ENCODE peak calls at places on chromosomes 5 and 9, in eight cellular contexts. B is PC-9, A is upper lobe of right lung, H is GM23338, I is tibial artery, J is cardiac fibroblast, Y is left ventricle myocardium inferior, N is GM10248. S is an unnamed sample.

GRCh38 chr5:27315541-27316282 is 277.3 kb upstream of the CDH9 start:
- DNase-seq in B (no peak), A (no peak), H (peak; percentile 30), I (no peak), J (peak; percentile 73), Y (no peak), N (no peak), S (peak; percentile 80)

GRCh38 chr9:7491641-7492040 is 307.9 kb downstream of the DMAC1 start:
- DNase-seq in B (no peak), A (no peak), H (no peak), I (no peak), J (no peak), Y (no peak), N (no peak), S (no peak)

GRCh38 chr9:94014066-94014654 is 59.0 kb upstream of the BARX1 start:
- DNase-seq in B (no peak), A (no peak), H (peak; percentile 76), I (no peak), J (peak; percentile 76), Y (no peak), N (peak; percentile 37), S (peak; percentile 63)

GRCh38 chr9:8717146-8717545 is 917.6 kb upstream of the DMAC1 start:
- DNase-seq in B (no peak), A (no peak), H (no peak), I (no peak), J (peak; percentile 8), Y (no peak), N (no peak), S (peak; percentile 54)

GRCh38 chr5:126481243-126481642 is 58.0 kb downstream of the GRAMD2B start:
- DNase-seq in B (no peak), A (no peak), H (no peak), I (no peak), J (peak; percentile 17), Y (no peak), N (no peak), S (peak; percentile 17)

GRCh38 chr5:164345173-164345572 is 839.8 kb downstream of the MAT2B start:
- DNase-seq in B (no peak), A (no peak), H (no peak), I (no peak), J (peak; percentile 56), Y (peak; percentile 70), N (no peak), S (peak; percentile 49)

GRCh38 chr5:16776611-16777251 is 159.4 kb downstream of the MYO10 start:
- DNase-seq in B (no peak), A (no peak), H (peak; percentile 79), I (no peak), J (peak; percentile 34), Y (no peak), N (no peak), S (peak; percentile 18)

GRCh38 chr5:142816577-142816976 is 46.4 kb downstream of the ARHGAP26 start:
- DNase-seq in B (peak; percentile 45), A (peak; percentile 79), H (no peak), I (peak; percentile 76), J (peak; percentile 47), Y (peak; percentile 68), N (no peak), S (peak; percentile 72)

GRCh38 chr5:33840927-33841547 is 50.8 kb downstream of the ADAMTS12 start:
- DNase-seq in B (peak; percentile 23), A (no peak), H (no peak), I (no peak), J (no peak), Y (no peak), N (peak; percentile 18), S (no peak)

GRCh38 chr5:104456122-104456521 is 893.5 kb upstream of the NUDT12 start:
- DNase-seq in B (no peak), A (no peak), H (no peak), I (no peak), J (no peak), Y (no peak), N (no peak), S (no peak)

GRCh38 chr5:83865579-83865978 is 144.9 kb upstream of the HAPLN1 start:
- DNase-seq in B (no peak), A (no peak), H (no peak), I (no peak), J (peak; percentile 5), Y (no peak), N (no peak), S (no peak)

GRCh38 chr9:136145580-136145979 is 26.9 kb upstream of the TMEM250 start:
- DNase-seq in B (no peak), A (no peak), H (no peak), I (no peak), J (no peak), Y (no peak), N (no peak), S (no peak)
- TF ChIP-seq CTCF in B (no peak), A (no peak), H (no peak), I (no peak), J (no peak), Y (no peak), N (no peak), S (no peak)

GRCh38 chr5:55986931-55987330 is 7.8 kb downstream of the IL6ST start:
- DNase-seq in B (no peak), A (no peak), H (no peak), I (no peak), J (no peak), Y (no peak), N (no peak), S (no peak)

GRCh38 chr5:55985181-55985580 is 9.6 kb downstream of the IL6ST start:
- DNase-seq in B (no peak), A (no peak), H (no peak), I (no peak), J (no peak), Y (no peak), N (no peak), S (no peak)

GRCh38 chr5:55983986-55984385 is 10.8 kb downstream of the IL6ST start:
- DNase-seq in B (no peak), A (no peak), H (no peak), I (no peak), J (no peak), Y (no peak), N (no peak), S (no peak)

DNA sequence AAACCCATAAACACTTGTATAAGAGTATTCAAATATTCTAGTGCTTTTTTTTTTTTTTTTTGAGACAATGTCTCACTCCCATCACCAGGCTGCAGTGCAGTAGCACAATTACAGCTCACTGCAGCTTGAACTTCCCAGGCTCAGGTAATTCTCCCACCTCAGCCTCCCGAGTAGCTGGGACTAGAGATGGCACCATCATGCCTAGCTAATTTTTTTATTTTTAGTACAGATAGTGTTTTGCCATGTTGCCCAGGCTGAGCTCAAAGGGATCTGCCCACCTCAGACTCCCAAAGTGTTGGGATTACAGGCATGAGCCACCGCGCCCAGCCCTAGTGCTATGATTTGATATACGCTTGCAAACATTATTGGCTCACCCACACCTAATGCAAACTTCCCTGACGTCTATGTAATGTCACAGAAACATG is 11.8 kb downstream of the IL6ST start:
- DNase-seq in B (no peak), A (no peak), H (peak; percentile 16), I (no peak), J (no peak), Y (no peak), N (no peak), S (peak; percentile 18)
- TF ChIP-seq CTCF in B (peak; percentile 43), A (peak; percentile 27), H (peak; percentile 34), I (no peak), J (no peak), Y (peak; percentile 31), N (no peak), S (peak; percentile 10)

GRCh38 chr9:113426701-113427100 is 16.2 kb downstream of the C9orf43 start:
- DNase-seq in B (no peak), A (no peak), H (no peak), I (no peak), J (no peak), Y (no peak), N (no peak), S (no peak)
- TF ChIP-seq CTCF in B (no peak), A (no peak), H (no peak), I (no peak), J (no peak), Y (no peak), N (no peak), S (no peak)

GRCh38 chr9:85262333-85262732 is 479.4 kb downstream of the AGTPBP1 start:
- DNase-seq in B (no peak), A (no peak), H (no peak), I (no peak), J (no peak), Y (no peak), N (no peak), S (peak; percentile 6)

GRCh38 chr9:85263288-85263687 is 478.5 kb downstream of the AGTPBP1 start:
- DNase-seq in B (no peak), A (no peak), H (no peak), I (no peak), J (no peak), Y (no peak), N (no peak), S (no peak)

GRCh38 chr9:85258229-85258628 is 483.5 kb downstream of the AGTPBP1 start:
- DNase-seq in B (no peak), A (no peak), H (no peak), I (no peak), J (no peak), Y (no peak), N (no peak), S (no peak)

GRCh38 chr9:85260288-85260687 is 481.5 kb downstream of the AGTPBP1 start:
- DNase-seq in B (no peak), A (no peak), H (no peak), I (no peak), J (no peak), Y (no peak), N (no peak), S (no peak)

GRCh38 chr9:85258823-85259370 is 482.9 kb downstream of the AGTPBP1 start:
- DNase-seq in B (no peak), A (no peak), H (peak; percentile 84), I (peak; percentile 78), J (peak; percentile 24), Y (peak; percentile 25), N (peak; percentile 59), S (peak; percentile 68)
- TF ChIP-seq CTCF in B (peak; percentile 55), A (peak; percentile 48), H (peak; percentile 97), I (peak; percentile 78), J (peak; percentile 3), Y (peak; percentile 81), N (peak; percentile 60), S (peak; percentile 69)

DNA sequence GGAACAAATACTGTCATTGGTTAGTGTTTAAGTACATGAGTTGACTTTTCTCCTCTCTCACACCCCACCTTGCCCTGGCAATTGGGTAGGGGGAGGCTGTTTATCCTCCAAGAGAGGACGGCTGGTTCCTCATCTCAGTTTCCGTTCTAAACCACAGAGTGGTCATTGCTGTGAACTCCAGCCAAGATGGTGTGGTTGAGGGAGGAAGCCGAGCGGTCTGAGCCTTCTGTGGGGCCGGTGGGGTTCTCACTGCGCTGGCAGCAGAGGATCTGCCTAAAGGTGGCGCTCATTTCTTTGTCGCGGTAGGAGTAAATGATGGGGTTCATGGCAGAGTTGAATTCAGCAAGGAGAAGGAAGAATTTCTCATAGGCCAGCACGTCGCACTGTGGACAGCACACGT is 163.0 kb downstream of the LPAR1 start:
- DNase-seq in B (no peak), A (peak; percentile 66), H (peak; percentile 87), I (peak; percentile 79), J (no peak), Y (peak; percentile 32), N (peak; percentile 27), S (no peak)
- TF ChIP-seq CTCF in B (no peak), A (no peak), H (peak; percentile 87), I (no peak), J (no peak), Y (no peak), N (peak; percentile 28), S (no peak)

DNA sequence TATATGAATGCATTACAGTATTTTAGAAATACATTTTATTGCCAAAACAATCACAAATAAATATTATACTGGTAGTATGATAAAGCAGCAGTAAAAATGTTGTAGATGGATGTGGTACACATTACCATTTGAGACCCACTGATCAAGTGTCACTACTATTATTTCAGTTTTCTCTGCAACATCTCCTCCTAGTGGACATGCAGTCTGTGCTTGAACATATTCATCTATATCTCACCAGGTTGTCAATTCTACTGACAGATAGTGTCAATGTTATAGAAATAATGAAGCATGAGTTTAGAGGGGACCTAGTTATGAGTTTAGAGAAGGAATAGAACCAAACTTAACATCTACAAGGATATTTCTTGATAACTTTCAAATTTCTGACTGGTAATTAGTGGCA is 39.2 kb upstream of the ELOVL7 start:
- DNase-seq in B (no peak), A (no peak), H (peak; percentile 43), I (no peak), J (peak; percentile 44), Y (no peak), N (peak; percentile 29), S (peak; percentile 25)
- TF ChIP-seq CTCF in B (peak; percentile 65), A (peak; percentile 34), H (peak; percentile 62), I (no peak), J (peak; percentile 52), Y (peak; percentile 31), N (peak; percentile 31), S (peak; percentile 54)

S was measured in fibroblast of mammary gland.